ENCODE peak calls at places on chromosome 6, in six cellular contexts. U, C, Y, W, D and P are unnamed samples.

GRCh38 chr6:43977404-43978111 is 149.7 kb downstream of the MRPL14 start:
- DNase-seq in U (no peak), C (no peak), Y (no peak), W (no peak), D (no peak), P (no peak)

GRCh38 chr6:45959534-45960195 is 56.0 kb downstream of the CLIC5 start:
- DNase-seq in U (no peak), C (no peak), Y (no peak), W (no peak), D (no peak), P (no peak)

GRCh38 chr6:107968081-107968480 is 10.1 kb upstream of the SEC63 start:
- DNase-seq in U (no peak), C (no peak), Y (no peak), W (no peak), D (no peak), P (no peak)

GRCh38 chr6:6927437-6928361 is 180.1 kb upstream of the RREB1 start:
- DNase-seq in U (no peak), C (peak; percentile 18), Y (peak; percentile 41), W (no peak), D (no peak), P (no peak)

GRCh38 chr6:33623895-33624381 is 2.8 kb downstream of the ITPR3 start:
- DNase-seq in U (no peak), C (no peak), Y (no peak), W (no peak), D (no peak), P (no peak)

GRCh38 chr6:158639056-158639455 is 5.5 kb downstream of the DYNLT1 start:
- DNase-seq in U (no peak), C (no peak), Y (no peak), W (no peak), D (peak; percentile 17), P (no peak)

GRCh38 chr6:108453601-108454157 is 107.0 kb upstream of the FOXO3 start:
- DNase-seq in U (no peak), C (no peak), Y (no peak), W (no peak), D (no peak), P (no peak)

GRCh38 chr6:118709859-118710350 is 58.5 kb upstream of the CEP85L start:
- DNase-seq in U (no peak), C (no peak), Y (no peak), W (peak; percentile 83), D (peak; percentile 89), P (no peak)

GRCh38 chr6:6851059-6851658 is 256.6 kb upstream of the RREB1 start:
- DNase-seq in U (no peak), C (no peak), Y (peak; percentile 41), W (no peak), D (no peak), P (peak; percentile 8)

GRCh38 chr6:4010682-4011081 is 68.3 kb downstream of the FAM217A start:
- DNase-seq in U (no peak), C (no peak), Y (no peak), W (peak; percentile 17), D (peak; percentile 64), P (no peak)

GRCh38 chr6:110537208-110538123 is 61.1 kb upstream of the SLC22A16 start:
- DNase-seq in U (peak; percentile 44), C (no peak), Y (no peak), W (no peak), D (no peak), P (no peak)

GRCh38 chr6:4021862-4022715 is 56.8 kb downstream of the FAM217A start:
- DNase-seq in U (no peak), C (no peak), Y (no peak), W (peak; percentile 33), D (no peak), P (no peak)

GRCh38 chr6:162973975-162974374 is 246.2 kb downstream of the PACRG start:
- DNase-seq in U (no peak), C (no peak), Y (no peak), W (no peak), D (no peak), P (no peak)

GRCh38 chr6:125213936-125214335 is 60.4 kb downstream of the TPD52L1 start:
- DNase-seq in U (no peak), C (no peak), Y (no peak), W (no peak), D (no peak), P (no peak)

GRCh38 chr6:170137176-170137891 is 153.5 kb downstream of the DLL1 start:
- DNase-seq in U (no peak), C (no peak), Y (peak; percentile 53), W (no peak), D (no peak), P (no peak)

GRCh38 chr6:111503194-111503593 is 20.2 kb upstream of the REV3L start:
- DNase-seq in U (no peak), C (no peak), Y (no peak), W (no peak), D (no peak), P (no peak)

GRCh38 chr6:5553767-5554166 is 292.5 kb downstream of the FARS2 start:
- DNase-seq in U (no peak), C (no peak), Y (no peak), W (no peak), D (no peak), P (no peak)

GRCh38 chr6:17865243-17865642 is 122.2 kb downstream of the KIF13A start:
- DNase-seq in U (no peak), C (no peak), Y (no peak), W (no peak), D (no peak), P (peak; percentile 86)

GRCh38 chr6:506508-506907 is 115.0 kb downstream of the IRF4 start:
- DNase-seq in U (no peak), C (no peak), Y (no peak), W (no peak), D (no peak), P (no peak)

GRCh38 chr6:147231589-147231988 is 27.4 kb downstream of the STXBP5 start:
- DNase-seq in U (no peak), C (no peak), Y (no peak), W (no peak), D (no peak), P (no peak)